ENCODE peak calls at places on chromosome 6, in five cellular contexts. N is IMR-90, C is H1, L is mesenchymal stem cell, R is trophoblast cell. S is an unnamed sample.
A peak's percentile ranks its signal among the peaks of the same experiment; 100 is the strongest.

GRCh38 chr6:47865206-47865605 is 83.4 kb downstream of the OPN5 start:
- DNase-seq in N (no peak), C (no peak), L (no peak), R (no peak), S (no peak)

GRCh38 chr6:31651602-31652191 is 764 bp downstream of the BAG6 start:
- DNase-seq in N (peak; percentile 80), C (no peak), L (no peak), R (peak; percentile 74), S (no peak)

GRCh38 chr6:169884158-169884557 is 132.7 kb downstream of the ERMARD start:
- DNase-seq in N (no peak), C (peak; percentile 4), L (no peak), R (no peak), S (no peak)

GRCh38 chr6:145508107-145508506 is 227.2 kb downstream of the EPM2A start:
- DNase-seq in N (no peak), C (peak; percentile 52), L (no peak), R (no peak), S (no peak)

GRCh38 chr6:49550413-49551125 is at the start of gene C6orf141:
- DNase-seq in N (no peak), C (peak; percentile 81), L (peak; percentile 34), R (peak; percentile 54), S (peak; percentile 76)

GRCh38 chr6:29626948-29627761 is 5.8 kb downstream of the GABBR1 start:
- DNase-seq in N (no peak), C (no peak), L (no peak), R (no peak), S (no peak)

GRCh38 chr6:17877196-17877889 is 110.1 kb downstream of the KIF13A start:
- DNase-seq in N (peak; percentile 81), C (no peak), L (no peak), R (no peak), S (no peak)

GRCh38 chr6:37495199-37495913 is 4.3 kb downstream of the CCDC167 start:
- DNase-seq in N (no peak), C (no peak), L (no peak), R (no peak), S (no peak)

GRCh38 chr6:65979120-65979519 is 272.1 kb upstream of the EYS start:
- DNase-seq in N (no peak), C (no peak), L (peak; percentile 81), R (no peak), S (no peak)

GRCh38 chr6:90780778-90781177 is 193.9 kb upstream of the MAP3K7 start:
- DNase-seq in N (no peak), C (no peak), L (no peak), R (no peak), S (no peak)

GRCh38 chr6:97401533-97401932 is 118.5 kb upstream of the MMS22L start:
- DNase-seq in N (peak; percentile 8), C (no peak), L (no peak), R (no peak), S (no peak)

GRCh38 chr6:89489078-89489477 is 56.1 kb downstream of the ANKRD6 start:
- DNase-seq in N (no peak), C (no peak), L (no peak), R (no peak), S (no peak)

GRCh38 chr6:152170702-152171667 is 363.5 kb downstream of the ESR1 start:
- DNase-seq in N (peak; percentile 75), C (no peak), L (peak; percentile 13), R (peak; percentile 45), S (no peak)

GRCh38 chr6:153670403-153671026 is 368.5 kb upstream of the OPRM1 start:
- DNase-seq in N (no peak), C (no peak), L (no peak), R (no peak), S (no peak)

GRCh38 chr6:133973109-133973971 is 20.3 kb downstream of the TBPL1 start:
- DNase-seq in N (peak; percentile 72), C (no peak), L (peak; percentile 67), R (no peak), S (peak; percentile 48)

GRCh38 chr6:148544421-148544820 is 201.8 kb downstream of the SASH1 start:
- DNase-seq in N (no peak), C (no peak), L (no peak), R (no peak), S (no peak)

GRCh38 chr6:76682842-76683241 is 610.4 kb upstream of the IMPG1 start:
- DNase-seq in N (peak; percentile 10), C (no peak), L (peak; percentile 36), R (no peak), S (no peak)

GRCh38 chr6:62904687-62905086 is 306.6 kb upstream of the FKBP1C start:
- DNase-seq in N (no peak), C (no peak), L (no peak), R (no peak), S (no peak)

DNA sequence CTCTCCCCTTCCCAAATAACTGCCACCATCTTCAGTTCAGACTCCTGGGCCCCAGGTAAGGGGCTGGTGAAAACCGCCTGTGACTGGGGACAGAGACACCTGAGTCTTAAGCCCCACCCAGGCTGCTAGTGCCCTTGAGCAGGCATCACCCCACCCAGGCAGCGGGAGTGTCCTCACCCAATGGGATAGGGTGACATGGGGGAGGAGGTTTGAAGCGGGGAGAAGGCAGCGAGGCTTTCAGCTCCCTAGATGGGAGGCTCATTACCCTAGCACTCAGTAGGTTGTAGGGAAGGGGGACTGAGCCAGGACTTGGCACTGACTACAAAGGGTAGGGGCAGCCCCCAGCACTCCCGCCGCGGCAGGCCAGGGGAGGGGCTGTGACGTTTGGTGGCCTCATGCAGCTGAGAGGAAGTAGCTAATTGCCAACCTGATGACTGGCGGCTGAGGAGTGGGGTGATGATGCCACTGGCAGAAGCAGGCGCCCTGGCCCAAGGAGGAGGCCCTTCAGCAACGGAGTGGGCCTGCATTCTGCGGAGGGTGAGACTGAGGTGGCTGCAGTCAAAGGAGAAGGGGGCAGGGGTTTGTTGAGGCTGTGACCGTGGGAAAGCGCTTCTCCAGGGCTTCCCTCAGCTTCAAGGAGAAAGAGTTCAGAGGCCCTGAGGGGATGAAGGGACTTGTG is 126.9 kb downstream of the MRPL14 start:
- DNase-seq in N (peak; percentile 25), C (no peak), L (peak; percentile 73), R (no peak), S (no peak)
- H3K14ac ChIP-seq in N (no peak overlapping the region), C (no peak overlapping the region), L (no peak overlapping the region), R (no peak overlapping the region), S (no peak overlapping the region)

DNA sequence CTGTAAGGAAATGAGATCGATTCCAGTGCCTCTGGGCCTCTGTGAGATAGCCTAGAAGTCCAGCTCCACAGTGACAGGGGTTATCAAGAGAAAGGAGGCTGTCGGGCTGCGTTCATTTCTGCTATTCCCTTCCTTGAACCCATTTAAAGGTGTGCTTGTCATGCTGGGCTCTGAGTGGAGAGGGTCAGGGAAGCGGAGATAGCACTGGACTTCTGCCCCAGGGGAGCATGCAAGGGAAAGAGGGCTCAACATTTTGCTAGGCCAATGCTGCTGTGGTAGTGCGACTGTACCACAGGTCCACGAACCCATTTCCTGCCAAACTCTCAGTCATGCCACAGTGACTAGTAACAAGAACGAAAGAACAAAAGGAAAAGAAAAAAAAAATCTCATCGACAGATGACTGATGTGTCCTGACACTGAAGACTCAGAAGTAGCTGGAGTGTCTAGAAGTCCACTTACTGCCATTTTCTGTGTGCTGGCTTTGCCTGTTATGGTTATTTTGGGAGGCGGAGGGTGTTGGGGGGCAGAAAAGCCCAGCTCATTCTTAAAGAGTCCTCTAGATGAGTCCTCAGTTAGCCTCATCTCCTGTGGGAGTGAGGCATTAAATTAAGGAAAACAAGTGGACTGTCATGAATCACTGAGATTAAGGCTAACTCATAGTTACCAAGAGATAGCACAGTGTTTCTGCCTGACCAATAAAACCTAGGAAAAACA is 8.1 kb downstream of the NEDD9 start:
- DNase-seq in N (peak; percentile 74), C (no peak), L (peak; percentile 67), R (no peak), S (no peak)
- H3K4me3 ChIP-seq in N (no peak overlapping the region), C (no peak overlapping the region), L (no peak overlapping the region), R (no peak overlapping the region), S (no peak overlapping the region)

GRCh38 chr6:158892266-158892665 is 73.1 kb upstream of the EZR start:
- DNase-seq in N (no peak), C (no peak), L (no peak), R (no peak), S (no peak)

GRCh38 chr6:158897236-158897635 is 78.1 kb upstream of the EZR start:
- DNase-seq in N (no peak), C (no peak), L (no peak), R (no peak), S (no peak)

GRCh38 chr6:158894192-158894591 is 75.0 kb upstream of the EZR start:
- DNase-seq in N (peak; percentile 90), C (no peak), L (peak; percentile 77), R (peak; percentile 35), S (peak; percentile 61)

GRCh38 chr6:158900614-158901312 is 81.6 kb upstream of the EZR start:
- DNase-seq in N (no peak), C (no peak), L (no peak), R (no peak), S (no peak)

GRCh38 chr6:158895661-158896060 is 76.5 kb upstream of the EZR start:
- DNase-seq in N (no peak), C (no peak), L (no peak), R (no peak), S (no peak)
- H4K91ac ChIP-seq in N (no peak overlapping the region), C (peak overlapping the region; percentile 38), L (no peak overlapping the region), R (peak overlapping the region; percentile 43), S (no peak overlapping the region)

DNA sequence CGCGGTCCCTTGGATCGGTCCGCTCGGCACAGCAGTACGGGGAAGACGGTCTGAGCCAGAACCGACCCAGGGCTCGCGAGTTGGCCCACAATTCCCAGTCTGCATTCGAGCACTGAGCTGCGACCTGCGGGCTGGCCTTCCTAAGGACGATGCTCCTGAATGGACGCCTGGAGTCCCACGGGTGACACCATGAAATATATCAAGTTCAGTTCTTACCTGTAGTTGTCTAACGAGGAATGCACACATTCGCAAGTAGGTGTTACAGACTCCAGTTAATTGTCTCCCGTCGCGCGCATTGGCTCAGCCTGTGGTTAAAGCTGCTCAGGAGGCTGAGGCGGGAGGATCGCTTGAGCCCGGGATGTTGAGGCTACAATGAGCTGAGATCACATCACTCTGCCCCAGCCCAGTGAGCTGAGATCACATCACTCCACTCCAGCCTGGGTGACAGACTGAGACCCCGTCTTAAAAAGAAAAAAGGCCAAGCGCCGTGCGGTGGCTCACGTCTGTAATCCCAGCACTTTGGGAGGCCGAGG is 802 bp downstream of the PEX7 start:
- DNase-seq in N (no peak), C (no peak), L (no peak), R (no peak), S (no peak)
- H3K14ac ChIP-seq in N (peak overlapping the region; percentile 95), C (no peak overlapping the region), L (no peak overlapping the region), R (peak overlapping the region; percentile 51), S (peak overlapping the region; percentile 98)

GRCh38 chr6:43776115-43776798 is 6.2 kb downstream of the VEGFA start:
- DNase-seq in N (no peak), C (no peak), L (no peak), R (no peak), S (no peak)
- H3K4me3 ChIP-seq in N (no peak overlapping the region), C (no peak overlapping the region), L (no peak overlapping the region), R (no peak overlapping the region), S (no peak overlapping the region)

GRCh38 chr6:32969685-32970412 is 1.5 kb downstream of the BRD2 start:
- DNase-seq in N (peak; percentile 97), C (no peak), L (peak; percentile 95), R (peak; percentile 73), S (peak; percentile 86)

GRCh38 chr6:32971581-32972352 is 3.4 kb downstream of the BRD2 start:
- DNase-seq in N (peak; percentile 100), C (peak; percentile 99), L (peak; percentile 100), R (peak; percentile 100), S (peak; percentile 100)

GRCh38 chr6:32968770-32969684 is 633 bp downstream of the BRD2 start:
- DNase-seq in N (peak; percentile 77), C (peak; percentile 87), L (peak; percentile 93), R (peak; percentile 77), S (peak; percentile 87)

GRCh38 chr6:32971245-32971580 is 2.8 kb downstream of the BRD2 start:
- DNase-seq in N (no peak), C (no peak), L (no peak), R (no peak), S (no peak)

GRCh38 chr6:32970413-32971244 is 2.2 kb downstream of the BRD2 start:
- DNase-seq in N (peak; percentile 90), C (peak; percentile 87), L (peak; percentile 93), R (peak; percentile 73), S (peak; percentile 70)
- H4K91ac ChIP-seq in N (peak overlapping the region; percentile 100), C (peak overlapping the region; percentile 98), L (peak overlapping the region; percentile 98), R (peak overlapping the region; percentile 100), S (peak overlapping the region; percentile 93)